ENCODE peak calls at places on chromosome 10, in nine cellular contexts. Q is AG10803, D is RWPE2, J is GM10248, E is uterus, C is HCT116, N is OCI-LY7, I is B cell, L is astrocyte. O is an unnamed sample.

GRCh38 chr10:100664509-100664908 is 80.9 kb upstream of the PAX2 start:
- DNase-seq in N (no peak), J (no peak), E (no peak), D (no peak), L (no peak), C (no peak), I (no peak), Q (no peak), O (no peak)

GRCh38 chr10:97553575-97554100 is 18.9 kb upstream of the ANKRD2 start:
- DNase-seq in Q (peak), D (no peak), E (peak), J (peak), N (peak), C (no peak), I (peak), L (peak), O (peak)

GRCh38 chr10:89978081-89978480 is 276.7 kb downstream of the KIF20B start:
- DNase-seq in L (no peak), C (no peak), I (no peak), E (no peak), J (no peak), Q (no peak), D (no peak), N (no peak), O (no peak)

GRCh38 chr10:31952066-31952465 is 23.4 kb upstream of the ARHGAP12 start:
- DNase-seq in E (no peak), N (no peak), D (no peak), L (no peak), J (no peak), Q (no peak), I (no peak), C (no peak), O (no peak)

GRCh38 chr10:75037171-75038153 is 74.0 kb upstream of the SAMD8 start:
- DNase-seq in Q (no peak), I (no peak), D (no peak), J (peak), L (no peak), E (no peak), C (no peak), N (no peak), O (no peak)

GRCh38 chr10:89064764-89065163 is 74.2 kb downstream of the FAS start:
- DNase-seq in N (no peak), Q (peak), I (no peak), J (no peak), L (peak), D (no peak), E (no peak), C (no peak), O (no peak)

GRCh38 chr10:132587175-132587574 is 49.6 kb downstream of the INPP5A start:
- DNase-seq in L (no peak), N (no peak), D (no peak), J (no peak), Q (no peak), C (no peak), E (no peak), I (no peak), O (no peak)

GRCh38 chr10:101467286-101467770 is 113.4 kb downstream of the BTRC start:
- DNase-seq in J (peak), E (peak), N (peak), C (peak), Q (peak), D (no peak), I (peak), L (peak), O (no peak)

GRCh38 chr10:88515235-88515634 is 67.9 kb downstream of the RNLS start:
- DNase-seq in I (no peak), J (no peak), N (no peak), D (no peak), Q (peak), C (no peak), E (no peak), L (peak), O (no peak)

GRCh38 chr10:23338155-23338828 is 6.3 kb downstream of the C10orf67 start:
- DNase-seq in N (no peak), J (no peak), I (no peak), D (no peak), L (peak), E (no peak), C (peak), Q (peak), O (no peak)

GRCh38 chr10:71981024-71981867 is 17.1 kb downstream of the CHST3 start:
- DNase-seq in C (no peak), J (peak), I (no peak), N (no peak), D (no peak), Q (peak), L (peak), E (no peak), O (no peak)

GRCh38 chr10:46528675-46529615 is 27.5 kb downstream of the GPRIN2 start:
- DNase-seq in L (no peak), E (peak), J (no peak), D (peak), I (peak), N (no peak), Q (no peak), C (no peak), O (peak)

GRCh38 chr10:102605712-102606111 is 38.6 kb upstream of the TRIM8 start:
- DNase-seq in N (no peak), C (no peak), I (no peak), J (no peak), E (no peak), D (no peak), Q (peak), L (peak), O (no peak)

GRCh38 chr10:65751896-65752295 is 1173.9 kb upstream of the LRRTM3 start:
- DNase-seq in C (no peak), I (no peak), J (no peak), L (no peak), N (no peak), Q (no peak), E (no peak), D (no peak), O (no peak)

GRCh38 chr10:132960071-132960472 is 17.7 kb upstream of the CFAP46 start:
- DNase-seq in I (no peak), N (no peak), L (no peak), C (no peak), J (no peak), E (no peak), D (no peak), Q (no peak), O (no peak)

GRCh38 chr10:3074985-3075600 is 7.7 kb downstream of the PFKP start:
- DNase-seq in J (no peak), D (no peak), I (no peak), Q (no peak), C (no peak), N (no peak), L (no peak), E (no peak), O (no peak)

GRCh38 chr10:75356484-75356883 is 45.1 kb downstream of the ZNF503 start:
- DNase-seq in J (no peak), N (no peak), E (no peak), D (no peak), C (no peak), Q (no peak), L (no peak), I (no peak), O (no peak)

GRCh38 chr10:75400163-75400768 is 1.3 kb downstream of the ZNF503 start:
- DNase-seq in C (no peak), I (no peak), E (no peak), Q (peak), N (no peak), D (no peak), J (peak), L (no peak), O (no peak)

GRCh38 chr10:94172332-94172731 is 178.6 kb downstream of the PLCE1 start:
- DNase-seq in E (no peak), I (no peak), L (peak), D (no peak), Q (no peak), J (no peak), N (no peak), C (no peak), O (no peak)

GRCh38 chr10:3779146-3779707 is 5.8 kb downstream of the KLF6 start:
- DNase-seq in L (peak), I (no peak), Q (peak), N (no peak), D (no peak), E (no peak), J (no peak), C (no peak), O (no peak)

GRCh38 chr10:126930506-126931458 is 25.6 kb downstream of the DOCK1 start:
- DNase-seq in J (no peak), D (no peak), C (no peak), N (no peak), Q (peak), L (no peak), I (no peak), E (no peak), O (no peak)
- TF ChIP-seq CTCF in J (no peak), D (no peak), C (no peak), N (no peak), Q (no peak), L (no peak), I (no peak), E (no peak), O (no peak)

GRCh38 chr10:59675812-59676211 is 33.8 kb downstream of the SLC16A9 start:
- DNase-seq in D (no peak), L (no peak), I (no peak), N (peak), E (no peak), J (no peak), C (no peak), Q (no peak), O (no peak)
- TF ChIP-seq CTCF in D (no peak), L (no peak), I (no peak), N (peak), E (no peak), J (no peak), C (no peak), Q (peak), O (no peak)

DNA sequence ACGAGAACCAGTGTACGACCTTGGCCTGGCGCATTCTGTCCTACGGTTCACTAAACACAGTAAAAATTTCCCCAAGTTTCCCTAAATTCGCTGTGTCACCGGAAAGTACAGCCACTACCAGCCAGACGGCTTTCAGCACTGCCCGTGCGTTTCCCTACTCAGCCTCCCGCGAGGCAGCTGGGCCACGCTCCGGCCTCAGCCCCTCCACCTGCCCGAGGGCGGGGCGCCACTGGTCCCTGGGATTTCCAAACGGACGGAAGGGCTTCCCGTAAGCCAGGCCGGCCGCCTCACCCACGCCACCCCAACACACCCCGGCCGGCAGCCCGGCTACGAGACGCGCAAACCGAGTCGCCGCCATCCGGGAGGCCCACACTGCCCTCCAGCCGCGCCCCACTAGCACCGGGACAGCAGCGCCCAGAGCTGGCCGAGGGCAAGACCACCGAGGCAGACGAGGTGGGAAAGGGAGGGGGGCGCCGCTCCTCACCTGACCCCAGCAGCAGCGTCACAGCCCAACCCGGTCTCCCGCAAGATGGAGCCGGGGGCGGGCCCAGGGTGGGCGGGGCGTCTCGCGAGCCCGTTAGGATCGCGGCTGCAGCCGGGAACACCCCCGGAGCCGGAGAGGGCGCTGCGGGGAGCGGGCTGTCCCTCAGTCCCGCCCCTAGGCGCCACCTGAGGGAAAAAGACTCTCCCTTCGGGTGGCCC is at the start of gene ANXA7:
- DNase-seq in I (peak), J (peak), D (peak), Q (peak), L (peak), E (peak), N (peak), C (peak), O (peak)
- TF ChIP-seq CTCF in I (peak), J (no peak), D (no peak), Q (peak), L (no peak), E (peak), N (no peak), C (no peak), O (no peak)

GRCh38 chr10:44357141-44357540 is 27.8 kb downstream of the CXCL12 start:
- DNase-seq in N (no peak), C (no peak), E (no peak), D (no peak), Q (no peak), L (no peak), I (no peak), J (no peak), O (no peak)
- TF ChIP-seq CTCF in N (no peak), C (no peak), E (no peak), D (no peak), Q (no peak), L (no peak), I (no peak), J (no peak), O (no peak)

GRCh38 chr10:118800920-118801319 is 46.1 kb upstream of the CACUL1 start:
- DNase-seq in I (peak), E (no peak), C (no peak), L (no peak), J (no peak), D (no peak), Q (peak), N (peak), O (peak)
- TF ChIP-seq CTCF in I (peak), E (peak), C (peak), L (no peak), J (peak), D (peak), Q (peak), N (peak), O (peak)

GRCh38 chr10:24465124-24465874 is 256.4 kb downstream of the KIAA1217 start:
- DNase-seq in I (no peak), J (no peak), D (no peak), C (no peak), Q (peak), N (no peak), E (no peak), L (peak), O (no peak)

GRCh38 chr10:24465899-24466615 is 257.1 kb downstream of the KIAA1217 start:
- DNase-seq in J (peak), E (no peak), I (no peak), L (peak), N (no peak), D (peak), C (peak), Q (peak), O (no peak)

GRCh38 chr10:24462340-24462739 is 253.4 kb downstream of the KIAA1217 start:
- DNase-seq in L (no peak), N (no peak), J (no peak), I (no peak), C (no peak), D (no peak), E (no peak), Q (no peak), O (no peak)

GRCh38 chr10:24463683-24464426 is 254.9 kb downstream of the KIAA1217 start:
- DNase-seq in L (peak), I (no peak), Q (peak), E (peak), C (no peak), N (no peak), J (peak), D (peak), O (no peak)

DNA sequence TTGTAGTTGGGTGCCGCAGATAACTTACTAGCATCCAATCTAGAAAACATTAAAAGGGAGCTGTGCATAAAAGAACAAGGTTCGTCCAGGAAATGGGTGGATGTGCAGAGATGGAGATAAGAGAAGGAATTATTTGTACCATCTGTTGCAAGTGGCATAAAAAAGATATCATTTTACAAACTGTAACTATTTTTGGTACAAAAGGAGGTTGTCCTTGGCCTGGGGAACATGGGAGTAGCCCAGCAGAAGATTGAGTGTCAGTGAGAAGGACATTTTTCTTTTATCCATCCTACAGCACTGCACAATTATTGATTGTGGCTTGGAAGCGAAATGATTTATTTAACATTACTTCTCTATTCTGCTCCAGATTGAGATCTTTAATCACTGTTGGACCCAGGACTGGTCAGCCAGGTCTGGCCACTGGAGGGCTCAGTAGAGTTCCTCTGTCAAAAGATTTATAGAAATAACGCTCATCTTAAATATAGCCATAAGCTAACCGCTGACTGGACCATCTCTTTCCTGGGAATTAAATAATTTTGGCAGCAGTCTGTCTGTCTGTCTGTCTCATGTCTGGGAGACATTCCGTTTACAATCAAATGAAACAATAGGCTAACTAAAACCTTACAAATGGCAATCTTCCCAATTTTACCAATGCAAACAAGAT is 254.1 kb downstream of the KIAA1217 start:
- DNase-seq in J (no peak), N (no peak), D (no peak), E (no peak), L (no peak), C (no peak), I (no peak), Q (no peak), O (no peak)
- TF ChIP-seq CTCF in J (no peak), N (no peak), D (peak), E (no peak), L (peak), C (peak), I (no peak), Q (peak), O (no peak)

DNA sequence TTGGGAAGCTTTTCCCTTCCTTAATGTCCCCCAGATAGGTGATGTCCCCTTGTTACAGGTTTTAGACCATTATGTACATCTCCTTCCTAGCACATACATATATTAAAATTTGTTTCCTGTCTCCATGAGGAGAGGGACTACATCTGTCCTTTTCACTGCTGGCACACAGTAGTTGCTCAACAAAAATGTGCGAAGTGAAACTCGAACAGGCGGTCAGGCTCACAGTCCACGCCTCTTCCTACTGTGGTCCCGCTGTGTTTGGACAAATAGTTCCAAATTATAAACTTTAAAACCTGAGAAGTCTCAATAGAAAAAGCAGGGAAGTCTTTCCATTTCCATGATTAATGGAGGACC is 1.2 kb upstream of the HHEX start:
- DNase-seq in N (no peak), J (no peak), L (no peak), E (no peak), I (no peak), Q (no peak), C (no peak), D (no peak), O (no peak)
- TF ChIP-seq CTCF in N (no peak), J (no peak), L (no peak), E (no peak), I (no peak), Q (no peak), C (no peak), D (no peak), O (no peak)

GRCh38 chr10:77911535-77912123 is 14.9 kb downstream of the DLG5 start:
- DNase-seq in E (no peak), C (no peak), D (no peak), N (no peak), J (no peak), I (no peak), Q (peak), L (no peak), O (no peak)
- TF ChIP-seq CTCF in E (no peak), C (no peak), D (no peak), N (no peak), J (no peak), I (no peak), Q (no peak), L (no peak), O (no peak)

DNA sequence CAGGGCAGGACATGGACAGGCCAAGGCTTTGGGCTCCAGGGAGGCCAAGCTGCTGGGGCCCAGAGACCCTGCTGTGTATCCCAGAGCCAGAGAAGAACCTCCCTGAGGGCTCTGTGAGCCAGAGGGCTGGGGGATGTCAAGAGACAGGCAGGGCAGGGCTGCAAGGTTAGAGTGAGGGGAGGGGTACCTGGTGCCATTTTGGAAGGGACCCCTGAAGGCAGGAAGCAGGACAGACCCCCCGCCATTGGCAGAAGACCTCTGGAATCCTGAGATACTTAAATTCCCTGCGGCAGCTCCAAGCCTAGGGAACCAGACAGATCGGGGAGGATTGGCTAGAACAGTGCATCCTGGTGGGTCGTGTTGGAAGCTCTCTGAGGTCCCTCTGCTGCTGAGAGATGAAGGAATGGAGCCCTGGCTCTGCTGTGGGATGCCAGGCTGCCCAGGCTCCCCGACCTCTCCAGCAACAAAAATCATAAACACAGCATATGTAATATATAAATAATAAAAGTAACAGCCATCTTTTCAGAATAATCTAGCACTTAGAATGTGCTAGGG is 75.0 kb downstream of the LHPP start:
- DNase-seq in Q (no peak), N (peak), C (no peak), L (no peak), J (no peak), E (no peak), D (no peak), I (no peak), O (no peak)
- TF ChIP-seq CTCF in Q (no peak), N (peak), C (no peak), L (no peak), J (no peak), E (no peak), D (no peak), I (no peak), O (no peak)